ENCODE peak calls at places on chromosomes 2 and 18, in seven cellular contexts. O, T, B, D, Z, P and J are unnamed samples.

GRCh38 chr2:223230352-223230751 is 178.4 kb downstream of the KCNE4 start:
- DNase-seq in O (no peak), T (no peak), B (no peak), D (no peak), Z (no peak), P (no peak), J (no peak)

GRCh38 chr2:174555998-174556397 is 41.6 kb downstream of the WIPF1 start:
- DNase-seq in O (no peak), T (no peak), B (no peak), D (no peak), Z (no peak), P (no peak), J (no peak)

GRCh38 chr18:48815581-48816324 is 135.0 kb downstream of the SMAD7 start:
- DNase-seq in O (no peak), T (no peak), B (no peak), D (no peak), Z (no peak), P (no peak), J (no peak)

GRCh38 chr2:6224267-6224666 is 532.1 kb downstream of the SOX11 start:
- DNase-seq in O (no peak), T (no peak), B (no peak), D (no peak), Z (peak), P (no peak), J (no peak)

GRCh38 chr2:200042102-200042735 is 86.8 kb downstream of the MAIP1 start:
- DNase-seq in O (no peak), T (no peak), B (no peak), D (no peak), Z (no peak), P (no peak), J (no peak)

GRCh38 chr18:29241199-29241598 is 1064.3 kb upstream of the CDH2 start:
- DNase-seq in O (no peak), T (no peak), B (no peak), D (no peak), Z (no peak), P (no peak), J (no peak)

GRCh38 chr18:6326566-6326965 is 88.1 kb downstream of the L3MBTL4 start:
- DNase-seq in O (no peak), T (no peak), B (no peak), D (no peak), Z (no peak), P (no peak), J (no peak)

GRCh38 chr18:10715791-10716190 is 190.0 kb downstream of the NAPG start:
- DNase-seq in O (no peak), T (no peak), B (no peak), D (peak), Z (no peak), P (peak), J (no peak)

GRCh38 chr18:11578799-11579198 is 30.6 kb upstream of the SLC35G4 start:
- DNase-seq in O (no peak), T (no peak), B (no peak), D (no peak), Z (no peak), P (no peak), J (no peak)

GRCh38 chr2:64108842-64109241 is 35.4 kb downstream of the PELI1 start:
- DNase-seq in O (no peak), T (no peak), B (no peak), D (no peak), Z (no peak), P (no peak), J (no peak)

GRCh38 chr2:168666339-168666738 is 136.1 kb upstream of the NOSTRIN start:
- DNase-seq in O (no peak), T (no peak), B (no peak), D (no peak), Z (no peak), P (no peak), J (no peak)

GRCh38 chr18:33076601-33077000 is 303.8 kb upstream of the KLHL14 start:
- DNase-seq in O (no peak), T (no peak), B (no peak), D (no peak), Z (no peak), P (no peak), J (no peak)

GRCh38 chr2:64937341-64938230 is 51.6 kb upstream of the SLC1A4 start:
- DNase-seq in O (no peak), T (no peak), B (no peak), D (no peak), Z (no peak), P (no peak), J (no peak)

GRCh38 chr18:50559750-50560680 is at the start of gene MAPK4:
- DNase-seq in O (no peak), T (no peak), B (peak), D (peak), Z (peak), P (no peak), J (peak)

GRCh38 chr2:12982149-12982584 is 265.4 kb downstream of the TRIB2 start:
- DNase-seq in O (no peak), T (no peak), B (no peak), D (no peak), Z (no peak), P (no peak), J (no peak)

GRCh38 chr2:52000156-52000855 is 968.4 kb upstream of the NRXN1 start:
- DNase-seq in O (no peak), T (no peak), B (no peak), D (no peak), Z (no peak), P (no peak), J (no peak)

GRCh38 chr2:44952806-44953685 is 11.5 kb downstream of the SIX3 start:
- DNase-seq in O (no peak), T (peak), B (no peak), D (no peak), Z (no peak), P (no peak), J (no peak)

GRCh38 chr2:10457846-10458563 is 9.9 kb upstream of the ODC1 start:
- DNase-seq in O (no peak), T (no peak), B (no peak), D (no peak), Z (no peak), P (no peak), J (no peak)

GRCh38 chr2:10004836-10005235 is 38.5 kb upstream of the KLF11 start:
- DNase-seq in O (no peak), T (no peak), B (no peak), D (no peak), Z (no peak), P (no peak), J (no peak)

GRCh38 chr2:36824281-36824680 is 127.8 kb downstream of the VIT start:
- DNase-seq in O (no peak), T (no peak), B (no peak), D (no peak), Z (no peak), P (no peak), J (no peak)